ENCODE peak calls at places on chromosomes 4 and X, in seven cellular contexts. E is chondrocyte, Y is psoas muscle, H is AG04449, B is heart right ventricle, I is heart left ventricle, A is nephron progenitor cell. S is an unnamed sample.

GRCh38 chr4:62881210-62881609 is 1528.0 kb downstream of the TECRL start:
- DNase-seq in A (no peak), B (no peak), I (no peak), Y (no peak), E (no peak), H (no peak), S (no peak)

GRCh38 chrX:153469811-153470410 is 465 bp downstream of the HAUS7 start:
- DNase-seq in H (no peak), B (no peak), A (peak), I (no peak), Y (peak), E (no peak), S (no peak)

GRCh38 chr4:80115368-80116181 is 42.5 kb upstream of the ANTXR2 start:
- DNase-seq in A (no peak), B (no peak), H (no peak), I (no peak), E (no peak), Y (no peak), S (no peak)

GRCh38 chr4:153495480-153496206 is 29.5 kb downstream of the TMEM131L start:
- DNase-seq in Y (no peak), A (no peak), I (no peak), H (no peak), B (no peak), E (no peak), S (no peak)

GRCh38 chr4:77082886-77083608 is 7.3 kb upstream of the CCNI start:
- DNase-seq in Y (no peak), I (no peak), E (no peak), B (no peak), A (no peak), H (no peak), S (no peak)

GRCh38 chr4:129641179-129641578 is 545.2 kb downstream of the C4orf33 start:
- DNase-seq in B (no peak), H (no peak), I (peak), E (no peak), A (peak), Y (no peak), S (no peak)

GRCh38 chr4:76723916-76724315 is 174.0 kb downstream of the SOWAHB start:
- DNase-seq in E (no peak), A (no peak), B (no peak), Y (no peak), I (no peak), H (no peak), S (no peak)

GRCh38 chrX:31279359-31279758 is 207.5 kb upstream of the FTHL17 start:
- DNase-seq in E (no peak), H (no peak), B (no peak), Y (no peak), I (no peak), A (no peak), S (no peak)

GRCh38 chr4:51853027-51853682 is 10.2 kb downstream of the DCUN1D4 start:
- DNase-seq in A (no peak), Y (peak), I (no peak), H (no peak), E (no peak), B (peak), S (no peak)

GRCh38 chr4:138275216-138275615 is 33.1 kb upstream of the SLC7A11 start:
- DNase-seq in H (no peak), Y (no peak), B (no peak), A (no peak), E (no peak), I (no peak), S (no peak)

GRCh38 chr4:183347586-183347985 is 25.4 kb upstream of the CLDN24 start:
- DNase-seq in E (no peak), Y (no peak), H (no peak), A (no peak), B (no peak), I (no peak), S (no peak)

GRCh38 chr4:88230399-88230798 is 54.0 kb downstream of the PPM1K start:
- DNase-seq in Y (no peak), B (no peak), E (no peak), I (no peak), H (no peak), A (no peak), S (no peak)

GRCh38 chrX:103343105-103343504 is 13.1 kb downstream of the TCEAL7 start:
- DNase-seq in B (no peak), E (no peak), H (no peak), Y (no peak), A (peak), I (no peak), S (no peak)

GRCh38 chr4:55598641-55599040 is 6.6 kb upstream of the PDCL2 start:
- DNase-seq in A (no peak), B (no peak), Y (no peak), E (no peak), H (no peak), I (no peak), S (no peak)

GRCh38 chr4:113666386-113667114 is 95.0 kb downstream of the CAMK2D start:
- DNase-seq in Y (no peak), A (no peak), B (no peak), I (no peak), E (no peak), H (no peak), S (no peak)

GRCh38 chr4:101774807-101775206 is 15.7 kb upstream of the BANK1 start:
- DNase-seq in Y (no peak), H (no peak), A (no peak), B (no peak), I (no peak), E (no peak), S (no peak)

GRCh38 chr4:85854543-85854942 is 379.6 kb downstream of the ARHGAP24 start:
- DNase-seq in A (no peak), E (no peak), H (no peak), I (no peak), Y (no peak), B (no peak), S (no peak)

GRCh38 chrX:137432609-137433008 is 133.3 kb upstream of the ZIC3 start:
- DNase-seq in B (no peak), A (peak), Y (no peak), H (no peak), I (no peak), E (no peak), S (no peak)

GRCh38 chr4:123547167-123547817 is 150.7 kb downstream of the SPRY1 start:
- DNase-seq in H (no peak), E (no peak), A (peak), I (no peak), B (no peak), Y (no peak), S (peak)

GRCh38 chr4:2284934-2285664 is 23.2 kb upstream of the MXD4 start:
- DNase-seq in Y (no peak), E (no peak), I (no peak), B (no peak), H (no peak), A (no peak), S (no peak)

GRCh38 chrX:11111947-11112346 is 815 bp downstream of the HCCS start:
- DNase-seq in I (no peak), E (no peak), Y (no peak), H (no peak), B (no peak), A (no peak), S (no peak)

GRCh38 chrX:136170109-136170800 is 22.9 kb downstream of the FHL1 start:
- DNase-seq in E (no peak), B (no peak), I (peak), A (no peak), H (no peak), Y (peak), S (no peak)

GRCh38 chr4:52402582-52402981 is 256.5 kb downstream of the USP46 start:
- DNase-seq in B (no peak), I (no peak), H (no peak), E (no peak), Y (no peak), A (no peak), S (no peak)

GRCh38 chrX:153302796-153303195 is 18.8 kb downstream of the PNMA6F start:
- DNase-seq in E (no peak), A (no peak), H (no peak), I (no peak), B (no peak), Y (no peak), S (no peak)

GRCh38 chr4:138401330-138401729 is 159.2 kb upstream of the SLC7A11 start:
- DNase-seq in B (peak), I (peak), E (no peak), A (no peak), Y (peak), H (no peak), S (no peak)

GRCh38 chrX:110795645-110796510 is at the start of gene CHRDL1:
- DNase-seq in H (no peak), B (peak), A (peak), Y (peak), E (no peak), I (peak), S (peak)

GRCh38 chr4:73836373-73837269 is at the start of gene CXCL6:
- DNase-seq in B (peak), H (no peak), Y (peak), A (peak), I (peak), E (peak), S (no peak)

GRCh38 chrX:149715468-149715867 is 3.6 kb downstream of the MAGEA11 start:
- DNase-seq in I (no peak), A (no peak), B (no peak), H (no peak), Y (no peak), E (no peak), S (no peak)

GRCh38 chr4:20265726-20266125 is 14.0 kb downstream of the SLIT2 start:
- DNase-seq in A (no peak), B (no peak), Y (no peak), H (no peak), I (no peak), E (no peak), S (no peak)

GRCh38 chr4:166198041-166198440 is 325.0 kb downstream of the TLL1 start:
- DNase-seq in I (no peak), H (no peak), Y (no peak), A (no peak), B (no peak), E (no peak), S (no peak)

GRCh38 chr4:147950261-147950660 is 218.4 kb downstream of the ARHGAP10 start:
- DNase-seq in B (no peak), H (no peak), I (no peak), Y (no peak), A (no peak), E (no peak), S (no peak)

GRCh38 chrX:38221391-38221929 is 789 bp upstream of the SRPX start:
- DNase-seq in A (no peak), B (no peak), Y (no peak), I (no peak), H (no peak), E (no peak), S (no peak)

GRCh38 chrX:26597981-26598380 is 382.0 kb downstream of the MAGEB5 start:
- DNase-seq in A (no peak), I (no peak), H (no peak), E (no peak), B (no peak), Y (no peak), S (no peak)

GRCh38 chr4:17781072-17781830 is at the start of gene FAM184B:
- DNase-seq in B (peak), E (no peak), I (no peak), Y (peak), H (no peak), A (peak), S (peak)

GRCh38 chr4:37977471-37978452 is 17.6 kb downstream of the PTTG2 start:
- DNase-seq in I (peak), B (peak), E (no peak), A (peak), H (no peak), Y (peak), S (peak)

GRCh38 chr4:182917182-182918043 is at the start of gene DCTD:
- DNase-seq in Y (peak), H (no peak), B (peak), A (peak), E (no peak), I (peak), S (peak)

GRCh38 chr4:15197005-15197404 is 194.7 kb downstream of the CPEB2 start:
- DNase-seq in H (no peak), E (no peak), A (peak), Y (no peak), B (no peak), I (no peak), S (no peak)
- TF ChIP-seq CTCF in H (peak), E (peak), A (peak), Y (no peak), B (peak), I (peak), S (peak)

DNA sequence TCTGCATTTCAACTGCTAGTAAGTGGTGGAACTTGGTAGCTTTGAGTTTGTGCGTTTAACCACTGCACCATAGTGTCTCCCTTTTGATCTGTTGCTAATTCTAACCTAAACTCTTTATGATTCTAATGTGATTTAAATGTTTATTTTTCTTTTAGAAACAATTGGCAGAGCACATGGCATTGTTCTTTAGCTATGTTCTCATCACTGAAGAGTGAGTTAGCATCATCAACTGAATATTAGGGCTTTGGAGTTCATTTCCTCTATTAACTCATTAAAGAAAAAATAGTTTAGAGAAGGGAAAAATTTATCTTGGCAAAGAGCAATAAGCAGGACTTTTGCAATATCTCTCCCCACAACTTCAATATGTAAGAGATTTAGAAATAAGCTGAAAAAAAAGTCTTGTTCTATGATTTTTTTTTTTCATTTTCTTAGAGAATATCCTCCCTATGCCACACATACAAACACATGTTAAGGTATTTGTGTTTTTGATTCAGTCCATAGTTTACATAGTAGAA is 25.7 kb downstream of the CPEB2 start:
- DNase-seq in I (no peak), E (no peak), A (no peak), B (no peak), H (no peak), Y (no peak), S (no peak)
- TF ChIP-seq CTCF in I (no peak), E (no peak), A (no peak), B (no peak), H (no peak), Y (no peak), S (no peak)

GRCh38 chrX:119574394-119575266 is at the start of gene UBE2A:
- DNase-seq in A (peak), B (peak), I (peak), E (peak), Y (peak), H (peak), S (peak)
- TF ChIP-seq CTCF in A (no peak), B (peak), I (peak), E (peak), Y (peak), H (peak), S (peak)

GRCh38 chr4:7464259-7464655 is 29.5 kb upstream of the PSAPL1 start:
- DNase-seq in A (no peak), Y (no peak), B (no peak), H (no peak), I (no peak), E (no peak), S (no peak)

GRCh38 chr4:7461171-7461570 is 26.4 kb upstream of the PSAPL1 start:
- DNase-seq in B (no peak), E (no peak), A (peak), H (no peak), Y (no peak), I (no peak), S (no peak)

GRCh38 chr4:7460591-7460990 is 25.9 kb upstream of the PSAPL1 start:
- DNase-seq in B (no peak), Y (peak), I (peak), H (no peak), E (no peak), A (peak), S (no peak)

GRCh38 chr4:7463584-7464258 is 29.0 kb upstream of the PSAPL1 start:
- DNase-seq in A (no peak), E (no peak), H (no peak), Y (no peak), B (no peak), I (no peak), S (no peak)

GRCh38 chr4:7462509-7462971 is 27.8 kb upstream of the PSAPL1 start:
- DNase-seq in A (no peak), B (no peak), E (no peak), Y (no peak), I (peak), H (no peak), S (no peak)
- TF ChIP-seq CTCF in A (no peak), B (peak), E (peak), Y (no peak), I (peak), H (no peak), S (no peak)

GRCh38 chrX:3939967-3940610 is 226.6 kb upstream of the PRKX start:
- DNase-seq in H (no peak), A (no peak), B (no peak), E (no peak), I (no peak), Y (no peak), S (no peak)
- TF ChIP-seq CTCF in H (no peak), A (peak), B (peak), E (peak), I (no peak), Y (no peak), S (peak)

GRCh38 chr4:5120468-5120867 is 69.2 kb downstream of the STK32B start:
- DNase-seq in Y (no peak), H (no peak), A (no peak), I (no peak), E (no peak), B (no peak), S (no peak)

GRCh38 chr4:5122114-5122513 is 70.8 kb downstream of the STK32B start:
- DNase-seq in A (no peak), B (no peak), H (no peak), E (no peak), Y (no peak), I (no peak), S (no peak)

GRCh38 chr4:5114911-5115310 is 63.6 kb downstream of the STK32B start:
- DNase-seq in E (no peak), I (no peak), Y (no peak), H (peak), A (no peak), B (no peak), S (no peak)

GRCh38 chr4:5120067-5120466 is 68.8 kb downstream of the STK32B start:
- DNase-seq in I (no peak), A (no peak), H (no peak), B (no peak), E (no peak), Y (no peak), S (no peak)

DNA sequence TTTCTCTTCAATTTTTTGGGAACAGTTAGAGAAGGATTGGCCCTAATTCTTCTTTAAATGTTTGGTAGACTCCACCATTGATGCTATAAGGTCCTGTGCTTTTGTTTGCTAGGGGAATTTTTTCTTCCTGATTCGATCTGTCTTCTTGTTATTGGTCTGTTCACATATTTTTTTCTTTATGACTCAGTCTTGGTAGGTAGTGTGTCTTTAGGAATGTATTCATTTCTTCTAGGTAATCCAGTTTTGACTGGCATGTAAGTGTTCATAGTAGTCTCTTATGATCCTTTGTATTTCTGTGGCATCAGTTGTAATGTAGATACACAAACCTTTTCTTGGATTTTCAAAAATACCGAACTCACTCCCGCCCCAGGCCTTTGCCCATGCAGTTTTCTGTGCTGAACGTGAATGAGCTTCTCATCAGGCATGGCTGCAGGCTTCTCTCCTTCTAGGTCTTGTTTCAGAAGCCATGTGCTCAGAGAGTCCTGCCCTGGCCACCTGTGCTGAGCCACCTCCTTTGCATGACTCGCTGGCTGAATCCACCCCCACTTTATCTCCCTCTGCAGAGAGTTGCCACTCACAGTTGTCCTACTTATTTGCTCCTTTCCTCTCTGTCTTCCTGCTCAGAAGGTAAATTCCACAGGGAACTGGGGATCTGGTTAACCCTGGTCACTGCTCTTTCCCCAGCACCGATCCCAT is 67.0 kb downstream of the STK32B start:
- DNase-seq in Y (no peak), H (no peak), I (no peak), A (no peak), E (no peak), B (no peak), S (no peak)
- TF ChIP-seq CTCF in Y (no peak), H (no peak), I (no peak), A (no peak), E (no peak), B (no peak), S (no peak)

DNA sequence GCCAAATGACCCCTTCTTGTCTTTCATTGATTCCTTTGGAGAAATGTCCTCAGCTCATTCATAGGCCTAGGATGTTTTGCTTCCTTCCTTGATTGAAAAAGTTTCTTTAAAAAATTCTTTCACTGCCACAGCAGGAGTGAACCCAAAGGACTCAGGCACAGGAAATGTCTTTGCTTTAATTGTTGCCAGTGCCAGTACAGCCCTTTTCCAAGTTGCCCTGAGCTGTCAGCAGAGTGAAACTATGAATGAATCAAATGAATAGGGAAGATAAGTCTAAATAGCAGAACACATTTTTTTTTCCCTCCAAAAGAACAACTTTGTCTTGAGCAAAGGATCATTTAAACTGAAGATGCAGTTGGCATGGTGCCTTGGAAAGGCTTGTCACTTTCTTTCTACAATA is 63.8 kb upstream of the SLC4A4 start:
- DNase-seq in A (no peak), I (no peak), E (no peak), H (no peak), B (no peak), Y (no peak), S (no peak)
- TF ChIP-seq CTCF in A (no peak), I (no peak), E (no peak), H (no peak), B (no peak), Y (no peak), S (no peak)

GRCh38 chrX:53452812-53453211 is 18.6 kb upstream of the HSD17B10 start:
- DNase-seq in E (no peak), A (no peak), Y (no peak), H (no peak), I (no peak), B (no peak), S (no peak)

GRCh38 chrX:53456254-53456653 is 22.1 kb upstream of the HSD17B10 start:
- DNase-seq in H (no peak), B (no peak), A (no peak), Y (no peak), I (no peak), E (no peak), S (no peak)

GRCh38 chrX:53458082-53458481 is 23.9 kb upstream of the HSD17B10 start:
- DNase-seq in I (no peak), H (no peak), E (no peak), B (no peak), Y (no peak), A (no peak), S (no peak)
- TF ChIP-seq CTCF in I (no peak), H (no peak), E (peak), B (no peak), Y (no peak), A (no peak), S (no peak)

S was measured in type B pancreatic cell.